ENCODE peak calls at places on chromosomes 7 and 10, in eight cellular contexts. L, R, T, S, E, P, B and X are unnamed samples.

GRCh38 chr7:124791426-124791825 is 25.8 kb upstream of the GPR37 start:
- DNase-seq in B (no peak), P (no peak), E (no peak), T (no peak), S (no peak), R (no peak), L (no peak), X (no peak)

GRCh38 chr7:23898619-23899018 is 188.6 kb downstream of the STK31 start:
- DNase-seq in L (no peak), P (no peak), R (no peak), S (no peak), B (no peak), T (no peak), E (no peak), X (no peak)

GRCh38 chr10:36185096-36185495 is 543.0 kb upstream of the FZD8 start:
- DNase-seq in E (no peak), S (no peak), B (no peak), T (no peak), L (no peak), P (no peak), R (no peak), X (no peak)

GRCh38 chr7:22822486-22823141 is at the start of gene TOMM7:
- DNase-seq in P (peak), L (peak), E (peak), S (peak), R (peak), T (peak), B (peak), X (peak)

GRCh38 chr10:86289577-86289868 is 77.1 kb downstream of the GRID1 start:
- DNase-seq in B (no peak), R (peak), E (no peak), T (no peak), P (no peak), S (no peak), L (no peak), X (no peak)

GRCh38 chr10:103154464-103155299 is 38.4 kb downstream of the NT5C2 start:
- DNase-seq in B (peak), T (no peak), R (no peak), S (no peak), P (no peak), E (no peak), L (no peak), X (no peak)

GRCh38 chr10:100766693-100767427 is 21.5 kb downstream of the PAX2 start:
- DNase-seq in S (no peak), L (no peak), E (no peak), B (no peak), T (no peak), P (peak), R (no peak), X (no peak)

GRCh38 chr7:134669845-134670373 is 23.3 kb downstream of the BPGM start:
- DNase-seq in P (no peak), B (peak), R (no peak), L (peak), T (peak), S (peak), E (peak), X (peak)

GRCh38 chr10:62853710-62854109 is 37.5 kb upstream of the EGR2 start:
- DNase-seq in P (no peak), E (no peak), T (no peak), S (peak), L (no peak), B (peak), R (no peak), X (peak)

GRCh38 chr7:24720283-24720682 is 37.0 kb downstream of the GSDME start:
- DNase-seq in E (no peak), P (no peak), L (no peak), R (peak), T (no peak), S (no peak), B (no peak), X (no peak)

GRCh38 chr10:48798486-48799254 is 114.0 kb downstream of the WDFY4 start:
- DNase-seq in T (no peak), P (no peak), L (no peak), S (no peak), R (peak), B (peak), E (no peak), X (no peak)

GRCh38 chr10:72316386-72316700 is 38.4 kb downstream of the DNAJB12 start:
- DNase-seq in L (no peak), E (no peak), T (no peak), S (no peak), B (no peak), R (no peak), P (no peak), X (no peak)

GRCh38 chr7:16398211-16399017 is 22.9 kb downstream of the CRPPA start:
- DNase-seq in T (no peak), R (no peak), P (no peak), L (no peak), E (no peak), S (no peak), B (peak), X (no peak)

GRCh38 chr7:100210803-100211202 is 8.9 kb upstream of the PVRIG start:
- DNase-seq in R (no peak), P (no peak), L (peak), T (no peak), S (no peak), E (no peak), B (no peak), X (no peak)

GRCh38 chr10:103693070-103693811 is 162.1 kb downstream of the SH3PXD2A start:
- DNase-seq in L (no peak), R (no peak), S (peak), B (no peak), P (peak), T (no peak), E (no peak), X (peak)

GRCh38 chr7:11716185-11716584 is 115.8 kb downstream of the THSD7A start:
- DNase-seq in P (no peak), R (no peak), L (no peak), S (no peak), T (peak), E (peak), B (peak), X (no peak)

GRCh38 chr10:27742926-27743735 is 2.5 kb downstream of the MKX start:
- DNase-seq in B (no peak), T (peak), R (peak), E (no peak), S (peak), L (no peak), P (no peak), X (no peak)

GRCh38 chr10:118311505-118311904 is 30.6 kb downstream of the FAM204A start:
- DNase-seq in R (no peak), L (no peak), E (no peak), T (no peak), S (no peak), B (no peak), P (no peak), X (no peak)

GRCh38 chr10:12605580-12606405 is 256.4 kb downstream of the CAMK1D start:
- DNase-seq in R (peak), S (peak), P (no peak), T (peak), B (peak), E (peak), L (peak), X (peak)

GRCh38 chr7:66697451-66698438 is 42.8 kb upstream of the RABGEF1 start:
- DNase-seq in R (no peak), B (peak), S (no peak), L (no peak), P (no peak), T (peak), E (no peak), X (no peak)

GRCh38 chr10:14195455-14195854 is 135.3 kb downstream of the FRMD4A start:
- DNase-seq in S (no peak), L (no peak), P (no peak), R (no peak), E (no peak), T (no peak), B (no peak), X (no peak)

GRCh38 chr7:150324366-150324961 is 1.1 kb upstream of the ACTR3C start:
- DNase-seq in P (peak), E (no peak), R (no peak), S (no peak), B (peak), L (peak), T (peak), X (no peak)

GRCh38 chr10:48187713-48188541 is 86.6 kb downstream of the FRMPD2 start:
- DNase-seq in T (peak), L (no peak), E (peak), P (no peak), R (no peak), B (no peak), S (no peak), X (no peak)

GRCh38 chr7:85025312-85025756 is 161.5 kb downstream of the SEMA3D start:
- DNase-seq in P (no peak), E (no peak), R (peak), B (no peak), T (no peak), L (no peak), S (no peak), X (no peak)

GRCh38 chr10:70784476-70784875 is 701 bp downstream of the TBATA start:
- DNase-seq in R (no peak), E (no peak), B (no peak), L (no peak), S (no peak), P (no peak), T (no peak), X (no peak)

GRCh38 chr7:66859794-66860645 is 61.0 kb upstream of the TMEM248 start:
- DNase-seq in P (no peak), R (no peak), B (no peak), E (no peak), L (no peak), T (no peak), S (peak), X (peak)

GRCh38 chr7:50543776-50544442 is 21.3 kb downstream of the DDC start:
- DNase-seq in S (no peak), R (no peak), E (no peak), B (no peak), T (no peak), P (no peak), L (no peak), X (peak)

GRCh38 chr10:50585921-50586739 is 37.6 kb downstream of the SGMS1 start:
- DNase-seq in L (no peak), R (no peak), E (no peak), P (no peak), S (no peak), T (peak), B (peak), X (no peak)

GRCh38 chr7:140364819-140365218 is 33.5 kb downstream of the SLC37A3 start:
- DNase-seq in E (no peak), R (no peak), T (no peak), S (no peak), P (no peak), L (no peak), B (no peak), X (no peak)

GRCh38 chr7:55224111-55224510 is 141.0 kb upstream of the LANCL2 start:
- DNase-seq in L (no peak), T (no peak), S (no peak), R (no peak), P (no peak), B (no peak), E (no peak), X (no peak)